ENCODE peak calls at places on chromosomes 11 and 22, in six cellular contexts. V, M, L, H, P and X are unnamed samples.

GRCh38 chr11:96188625-96189006 is 154.4 kb downstream of the MAML2 start:
- DNase-seq in V (peak), M (no peak), L (no peak), H (peak), P (no peak), X (no peak)

GRCh38 chr11:967995-968751 is 42.5 kb downstream of the AP2A2 start:
- DNase-seq in V (no peak), M (no peak), L (no peak), H (no peak), P (no peak), X (no peak)

GRCh38 chr22:46766611-46767010 is 4.2 kb downstream of the TBC1D22A start:
- DNase-seq in V (no peak), M (no peak), L (no peak), H (no peak), P (no peak), X (no peak)

GRCh38 chr11:118715837-118716260 is 36.4 kb upstream of the TREH start:
- DNase-seq in V (no peak), M (peak), L (no peak), H (no peak), P (peak), X (peak)

GRCh38 chr11:98568011-98568410 is 452.7 kb upstream of the CNTN5 start:
- DNase-seq in V (no peak), M (no peak), L (no peak), H (no peak), P (no peak), X (no peak)

GRCh38 chr22:35524966-35525686 is 15.5 kb upstream of the RASD2 start:
- DNase-seq in V (peak), M (no peak), L (no peak), H (no peak), P (no peak), X (no peak)

GRCh38 chr11:612201-612960 is 3.4 kb downstream of the IRF7 start:
- DNase-seq in V (peak), M (peak), L (no peak), H (peak), P (peak), X (no peak)

GRCh38 chr11:91100432-91100831 is 877.6 kb upstream of the CHORDC1 start:
- DNase-seq in V (no peak), M (no peak), L (no peak), H (peak), P (peak), X (no peak)

GRCh38 chr11:24754406-24754805 is 257.6 kb downstream of the LUZP2 start:
- DNase-seq in V (no peak), M (no peak), L (no peak), H (peak), P (no peak), X (no peak)

GRCh38 chr22:44363214-44363979 is 50.6 kb upstream of the SHISAL1 start:
- DNase-seq in V (peak), M (no peak), L (no peak), H (peak), P (no peak), X (no peak)

GRCh38 chr11:1450958-1451710 is 35.4 kb downstream of the MOB2 start:
- DNase-seq in V (no peak), M (no peak), L (no peak), H (no peak), P (peak), X (no peak)

GRCh38 chr22:41799486-41800347 is 762 bp upstream of the CCDC134 start:
- DNase-seq in V (no peak), M (peak), L (peak), H (no peak), P (no peak), X (no peak)

GRCh38 chr22:41798736-41799135 is 1.7 kb upstream of the CCDC134 start:
- DNase-seq in V (no peak), M (no peak), L (no peak), H (no peak), P (no peak), X (no peak)

GRCh38 chr22:41801147-41801819 is 804 bp downstream of the CCDC134 start:
- DNase-seq in V (no peak), M (no peak), L (no peak), H (no peak), P (no peak), X (no peak)

GRCh38 chr22:41801886-41802285 is 1.4 kb downstream of the CCDC134 start:
- DNase-seq in V (peak), M (no peak), L (no peak), H (no peak), P (no peak), X (no peak)

DNA sequence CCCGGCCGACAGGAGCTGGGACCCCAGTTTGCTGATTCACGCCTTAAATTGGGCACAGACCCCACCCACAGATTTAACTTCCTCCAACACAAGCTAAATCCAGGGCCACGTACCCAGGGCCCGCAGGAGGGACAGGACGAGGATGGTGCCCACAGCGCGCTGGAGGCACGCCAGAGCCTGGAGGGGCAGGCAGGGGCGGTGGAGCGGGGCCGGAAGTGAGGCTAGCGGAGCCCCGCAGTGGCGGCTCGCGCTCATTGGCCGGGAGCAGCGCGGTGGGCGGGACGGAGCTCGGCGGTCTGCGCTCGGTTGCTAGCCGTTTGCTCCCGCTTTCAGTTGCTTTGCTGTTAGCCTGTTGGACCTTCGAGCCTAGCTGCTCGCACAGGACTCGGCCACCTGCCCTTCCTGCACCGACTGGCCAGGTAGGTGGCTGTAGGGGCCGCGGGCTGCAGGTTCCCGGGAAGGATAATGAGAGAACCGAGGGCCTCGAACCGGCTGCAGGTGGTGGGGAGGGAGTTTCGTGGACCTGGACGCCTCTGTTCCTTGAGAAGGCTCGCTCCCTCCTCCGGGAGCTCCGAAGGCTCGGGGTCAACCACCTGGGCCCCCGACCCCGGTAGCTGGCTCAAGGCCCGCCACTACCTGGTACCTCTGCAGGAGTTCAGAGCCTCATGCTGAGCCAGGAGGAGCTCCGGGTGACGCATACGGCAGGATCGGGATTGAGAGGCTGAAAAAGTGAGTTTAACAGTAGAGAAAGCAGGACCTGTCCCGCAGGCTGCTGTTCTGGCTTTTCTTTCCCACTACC is at the start of gene CCDC134:
- DNase-seq in V (peak), M (peak), L (peak), H (peak), P (peak), X (peak)
- H2BK15ac ChIP-seq in V (peak), M (no peak), L (peak), H (peak), P (no peak), X (no peak)

DNA sequence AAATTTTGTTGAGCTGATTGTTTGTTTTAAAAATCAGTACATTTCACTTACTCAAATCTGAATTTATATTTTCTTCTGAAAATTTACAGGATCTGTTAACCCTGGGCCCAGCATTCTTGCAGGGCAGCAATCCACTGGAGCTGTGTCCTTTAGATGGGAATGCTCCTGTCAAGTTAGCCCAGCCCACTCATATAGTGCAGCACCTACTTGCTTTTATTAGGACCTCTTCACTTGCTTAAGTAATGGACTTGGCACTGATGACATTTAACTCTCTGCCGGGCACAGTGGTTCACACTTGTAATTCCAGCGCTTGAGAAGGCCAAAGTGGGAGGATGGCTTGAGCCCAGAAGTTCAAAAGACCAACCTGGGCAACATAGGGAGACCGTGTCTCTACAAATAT is 89.6 kb downstream of the HSD17B12 start:
- DNase-seq in V (no peak), M (no peak), L (no peak), H (no peak), P (no peak), X (no peak)
- H2BK15ac ChIP-seq in V (no peak), M (no peak), L (no peak), H (no peak), P (no peak), X (no peak)

DNA sequence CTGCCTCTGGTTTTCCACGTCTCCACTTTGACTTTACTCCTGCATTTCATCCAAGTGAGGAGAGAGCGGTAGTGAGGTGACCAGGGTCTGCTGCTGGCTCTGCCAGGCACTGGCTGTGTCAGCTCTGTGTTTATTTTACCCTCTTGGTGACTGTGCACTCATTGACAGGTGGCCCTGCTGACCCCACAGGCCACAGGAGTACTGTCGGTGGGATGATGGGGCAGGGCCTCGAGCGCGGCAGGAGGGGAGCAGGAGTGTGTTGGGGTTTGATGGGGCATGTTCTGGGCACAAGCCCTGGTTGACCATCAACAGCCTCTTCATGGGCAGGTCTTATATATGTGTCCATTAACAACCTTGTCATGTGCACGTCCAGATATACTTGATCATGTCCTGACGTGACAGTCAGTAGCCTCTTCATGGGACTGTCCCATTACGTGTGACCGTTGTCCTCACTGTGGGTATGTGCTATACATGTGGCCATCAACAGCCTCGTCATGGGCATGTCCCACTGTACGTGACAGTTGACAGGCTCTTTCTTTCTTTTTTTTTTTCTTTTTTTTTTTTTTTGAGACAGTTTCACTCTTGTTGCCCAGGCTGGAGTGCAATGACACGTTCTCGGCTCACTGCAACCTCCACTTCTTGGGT is 31.4 kb upstream of the ACR start:
- DNase-seq in V (no peak), M (no peak), L (no peak), H (no peak), P (no peak), X (no peak)
- H2BK15ac ChIP-seq in V (no peak), M (no peak), L (no peak), H (no peak), P (no peak), X (no peak)

GRCh38 chr11:44281151-44281550 is 28.8 kb downstream of the ALX4 start:
- DNase-seq in V (no peak), M (no peak), L (no peak), H (no peak), P (no peak), X (no peak)
- H2BK15ac ChIP-seq in V (no peak), M (no peak), L (no peak), H (no peak), P (no peak), X (no peak)

DNA sequence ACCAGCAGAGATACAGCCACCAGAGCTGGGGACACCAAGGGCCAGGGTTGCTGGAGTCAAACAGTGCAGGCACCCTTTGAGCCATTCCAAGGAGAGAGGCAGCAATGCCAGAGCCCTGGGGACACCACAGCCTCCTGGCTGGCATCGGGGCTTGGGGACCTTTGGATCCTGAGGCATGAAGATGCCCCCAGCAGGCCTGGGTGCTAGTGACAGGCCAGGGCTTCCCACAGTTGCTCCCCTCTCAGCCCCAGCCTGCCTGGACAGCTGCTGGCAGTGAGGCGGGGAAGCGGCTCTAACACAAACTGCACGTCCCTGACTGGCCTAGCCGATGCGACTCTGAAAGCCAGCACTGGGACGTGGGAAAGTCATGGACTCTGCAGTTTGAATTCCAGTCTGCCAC is 2.7 kb downstream of the CD5 start:
- DNase-seq in V (no peak), M (no peak), L (no peak), H (no peak), P (no peak), X (no peak)
- H2BK15ac ChIP-seq in V (no peak), M (no peak), L (peak), H (no peak), P (no peak), X (no peak)

GRCh38 chr11:116896211-116896610 is 58.8 kb upstream of the APOA1 start:
- DNase-seq in V (no peak), M (no peak), L (no peak), H (no peak), P (no peak), X (no peak)

GRCh38 chr11:116892374-116892773 is 55.0 kb upstream of the APOA1 start:
- DNase-seq in V (no peak), M (no peak), L (no peak), H (no peak), P (no peak), X (no peak)

GRCh38 chr11:116893906-116894305 is 56.5 kb upstream of the APOA1 start:
- DNase-seq in V (no peak), M (no peak), L (no peak), H (no peak), P (no peak), X (no peak)

GRCh38 chr11:116893437-116893836 is 56.0 kb upstream of the APOA1 start:
- DNase-seq in V (no peak), M (no peak), L (no peak), H (no peak), P (no peak), X (no peak)

DNA sequence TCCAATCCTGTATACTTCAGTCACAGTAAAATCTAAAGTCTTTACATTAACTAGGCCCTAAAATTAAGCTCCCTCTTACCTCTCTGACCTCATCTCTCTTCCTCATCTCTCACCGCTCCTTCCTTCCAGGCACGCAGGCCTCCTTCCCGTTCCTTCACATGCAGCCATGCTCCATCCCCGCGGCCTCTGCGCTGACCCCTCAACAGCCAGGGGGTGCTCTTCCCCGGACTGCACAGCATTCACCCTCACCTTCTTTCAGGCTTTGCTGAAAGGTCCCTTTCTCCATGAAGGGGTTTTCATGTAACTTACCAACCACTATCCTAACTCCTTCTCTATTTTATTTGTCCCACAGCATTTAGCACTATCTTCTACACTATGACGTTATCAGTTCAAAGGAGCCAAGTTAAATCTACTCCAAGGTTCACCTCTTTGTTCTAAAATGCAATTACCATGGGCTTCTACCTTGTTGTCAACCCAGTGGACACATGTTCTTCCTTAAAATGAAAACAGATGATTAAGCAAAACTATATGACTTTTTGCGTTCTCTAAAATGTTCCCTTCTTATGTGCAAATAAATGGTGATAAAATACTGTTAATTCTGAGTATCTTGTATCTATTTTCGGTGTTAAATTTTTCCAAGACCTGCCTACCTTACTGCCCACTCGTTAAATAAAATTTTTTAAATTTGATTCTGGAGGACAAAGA is 57.8 kb upstream of the APOA1 start:
- DNase-seq in V (no peak), M (peak), L (peak), H (no peak), P (peak), X (peak)
- H2BK15ac ChIP-seq in V (no peak), M (no peak), L (no peak), H (no peak), P (no peak), X (no peak)

GRCh38 chr11:65801153-65801987 is 14.5 kb downstream of the OVOL1 start:
- DNase-seq in V (no peak), M (no peak), L (no peak), H (no peak), P (no peak), X (no peak)

GRCh38 chr11:65797711-65798110 is 10.8 kb downstream of the OVOL1 start:
- DNase-seq in V (no peak), M (no peak), L (no peak), H (no peak), P (no peak), X (no peak)

GRCh38 chr11:65796726-65797601 is 10.1 kb downstream of the OVOL1 start:
- DNase-seq in V (peak), M (no peak), L (no peak), H (peak), P (no peak), X (no peak)

GRCh38 chr11:65802841-65803240 is 16.0 kb downstream of the OVOL1 start:
- DNase-seq in V (no peak), M (no peak), L (no peak), H (no peak), P (no peak), X (no peak)

DNA sequence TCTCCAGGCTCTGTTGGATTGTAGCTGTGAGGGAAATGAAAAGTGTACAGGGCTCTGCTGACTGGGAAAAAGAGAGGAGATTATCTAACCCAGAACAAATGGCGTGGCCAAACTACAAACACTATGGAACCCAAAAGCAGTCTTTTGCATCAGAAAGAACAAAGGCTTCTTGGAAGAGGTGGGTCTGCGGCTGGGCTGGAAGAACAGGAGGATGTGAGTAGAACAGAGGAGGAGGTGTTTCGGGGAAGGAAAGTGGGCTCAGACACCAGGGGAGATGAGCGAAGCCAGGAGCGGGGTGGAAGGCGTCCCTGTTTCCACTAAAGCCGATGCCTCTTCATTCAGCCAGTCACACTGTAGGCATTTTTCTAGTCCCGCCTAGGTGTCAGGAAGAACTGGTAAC is 12.0 kb downstream of the OVOL1 start:
- DNase-seq in V (no peak), M (no peak), L (no peak), H (no peak), P (no peak), X (no peak)
- H2BK15ac ChIP-seq in V (no peak), M (no peak), L (no peak), H (no peak), P (no peak), X (peak)

DNA sequence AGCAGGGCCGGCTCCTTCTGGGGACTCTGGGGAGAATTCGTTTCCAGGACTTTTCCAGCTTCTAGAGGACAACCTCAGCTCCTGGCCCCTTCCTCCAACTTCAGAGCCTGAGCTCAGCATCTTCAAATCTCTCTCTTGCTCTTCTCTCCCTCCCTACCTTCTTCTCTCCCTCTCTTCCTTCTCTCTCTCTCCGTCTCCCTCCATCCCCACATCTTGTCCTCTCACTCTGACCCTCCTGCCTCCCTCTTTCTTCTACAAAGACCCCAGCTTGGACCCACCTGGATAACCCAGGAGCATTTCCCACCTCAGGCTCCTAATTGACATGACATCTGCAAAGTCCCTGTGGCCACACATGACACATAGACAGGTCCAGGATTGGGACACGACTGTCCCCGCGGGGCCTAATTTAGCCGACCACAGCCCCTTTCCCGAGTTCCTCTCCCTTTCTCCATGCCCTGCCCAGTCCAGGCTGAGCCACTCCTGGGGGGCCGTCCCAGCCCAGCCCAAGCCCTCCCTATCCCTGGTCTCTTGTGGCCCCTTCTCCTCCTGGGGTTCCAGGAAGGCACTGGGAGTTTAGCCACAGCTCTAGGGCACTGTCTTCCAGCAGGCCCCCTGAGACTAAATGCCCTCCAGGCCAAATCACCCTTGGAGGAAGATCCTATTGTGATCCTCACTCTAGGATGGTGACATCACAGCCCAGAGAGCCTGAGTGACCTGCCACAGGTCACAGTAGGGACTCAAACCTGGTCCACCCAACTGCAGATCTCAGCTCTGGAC is 36.9 kb downstream of the IGLL5 start:
- DNase-seq in V (no peak), M (no peak), L (no peak), H (no peak), P (no peak), X (no peak)
- H2BK15ac ChIP-seq in V (no peak), M (no peak), L (no peak), H (no peak), P (no peak), X (no peak)